ENCODE peak calls at places on chromosomes 2 and 18, in five cellular contexts. D is endothelial cell, J is astrocyte, K is sigmoid colon, F is lower leg skin. W is an unnamed sample.

GRCh38 chr2:234102112-234102511 is 51.6 kb downstream of the SPP2 start:
- DNase-seq in D (no peak), J (no peak), K (no peak), F (no peak), W (no peak)

GRCh38 chr2:73163522-73164367 is 38.6 kb upstream of the NOTO start:
- DNase-seq in D (peak), J (peak), K (peak), F (peak), W (peak)

GRCh38 chr2:128262315-128263253 is 56.1 kb downstream of the HS6ST1 start:
- DNase-seq in D (no peak), J (no peak), K (no peak), F (peak), W (no peak)

GRCh38 chr18:50194623-50195532 is at the start of gene MYO5B:
- DNase-seq in D (peak), J (no peak), K (no peak), F (no peak), W (no peak)

GRCh38 chr2:235511187-235511661 is 17.4 kb downstream of the AGAP1 start:
- DNase-seq in D (no peak), J (peak), K (no peak), F (no peak), W (no peak)

GRCh38 chr18:76519156-76519549 is 24.1 kb upstream of the ZNF516 start:
- DNase-seq in D (peak), J (no peak), K (no peak), F (no peak), W (no peak)

GRCh38 chr2:169461143-169461542 is 18.2 kb upstream of the BBS5 start:
- DNase-seq in D (no peak), J (no peak), K (no peak), F (no peak), W (no peak)

GRCh38 chr2:202104286-202104870 is 31.3 kb downstream of the KIAA2012 start:
- DNase-seq in D (peak), J (no peak), K (no peak), F (no peak), W (no peak)

GRCh38 chr2:45951025-45951737 is 299.7 kb downstream of the PRKCE start:
- DNase-seq in D (no peak), J (no peak), K (no peak), F (no peak), W (no peak)

GRCh38 chr18:56522826-56523225 is 115.6 kb downstream of the TXNL1 start:
- DNase-seq in D (no peak), J (peak), K (no peak), F (no peak), W (no peak)

GRCh38 chr18:74745658-74746403 is 148.2 kb downstream of the ZNF407 start:
- DNase-seq in D (no peak), J (peak), K (no peak), F (no peak), W (no peak)

GRCh38 chr18:48860276-48861180 is 90.2 kb downstream of the SMAD7 start:
- DNase-seq in D (no peak), J (no peak), K (no peak), F (no peak), W (no peak)

GRCh38 chr2:68764041-68764780 is 29.6 kb downstream of the ARHGAP25 start:
- DNase-seq in D (no peak), J (peak), K (no peak), F (peak), W (no peak)

GRCh38 chr2:42284019-42284418 is 77.0 kb downstream of the COX7A2L start:
- DNase-seq in D (no peak), J (no peak), K (no peak), F (no peak), W (no peak)

GRCh38 chr2:164510895-164511294 is 110.4 kb downstream of the GRB14 start:
- DNase-seq in D (no peak), J (no peak), K (peak), F (peak), W (no peak)

GRCh38 chr2:88180594-88181240 is 10.6 kb downstream of the THNSL2 start:
- DNase-seq in D (no peak), J (peak), K (no peak), F (no peak), W (no peak)

GRCh38 chr18:12839057-12839525 is 44.9 kb downstream of the PTPN2 start:
- DNase-seq in D (no peak), J (no peak), K (no peak), F (no peak), W (no peak)

GRCh38 chr2:226703501-226703900 is 96.1 kb downstream of the IRS1 start:
- DNase-seq in D (no peak), J (no peak), K (no peak), F (no peak), W (no peak)

GRCh38 chr18:70491734-70492348 is 203.0 kb downstream of the SOCS6 start:
- DNase-seq in D (peak), J (peak), K (no peak), F (no peak), W (peak)

GRCh38 chr2:42752299-42752698 is 11.6 kb downstream of the OXER1 start:
- DNase-seq in D (no peak), J (no peak), K (no peak), F (no peak), W (no peak)

GRCh38 chr18:43661570-43661969 is 384.3 kb upstream of the SYT4 start:
- DNase-seq in D (peak), J (peak), K (no peak), F (no peak), W (no peak)

GRCh38 chr2:62287895-62288589 is 92.1 kb downstream of the B3GNT2 start:
- DNase-seq in D (no peak), J (no peak), K (peak), F (peak), W (peak)

GRCh38 chr2:41321341-41321740 is 726.5 kb upstream of the PKDCC start:
- DNase-seq in D (no peak), J (no peak), K (no peak), F (no peak), W (no peak)

GRCh38 chr2:235856151-235856819 is 311.9 kb downstream of the GBX2 start:
- DNase-seq in D (no peak), J (no peak), K (no peak), F (no peak), W (no peak)

GRCh38 chr2:222703091-222703490 is 31.6 kb downstream of the MOGAT1 start:
- DNase-seq in D (no peak), J (no peak), K (no peak), F (no peak), W (no peak)

GRCh38 chr18:41642756-41643155 is 312.3 kb upstream of the PIK3C3 start:
- DNase-seq in D (no peak), J (no peak), K (no peak), F (no peak), W (no peak)

GRCh38 chr2:234451852-234452625 is 44.8 kb downstream of the ARL4C start:
- DNase-seq in D (no peak), J (peak), K (no peak), F (no peak), W (no peak)

GRCh38 chr18:59041296-59041695 is 98.4 kb upstream of the SEC11C start:
- DNase-seq in D (no peak), J (no peak), K (no peak), F (peak), W (no peak)

GRCh38 chr18:63088262-63088661 is 231.3 kb downstream of the BCL2 start:
- DNase-seq in D (no peak), J (no peak), K (no peak), F (no peak), W (no peak)

GRCh38 chr18:48022531-48023330 is 92.3 kb upstream of the SMAD2 start:
- DNase-seq in D (peak), J (peak), K (peak), F (peak), W (no peak)

GRCh38 chr2:187976667-187977333 is 314.9 kb upstream of the GULP1 start:
- DNase-seq in D (no peak), J (no peak), K (no peak), F (no peak), W (no peak)

GRCh38 chr18:40555914-40556313 is 1399.1 kb upstream of the PIK3C3 start:
- DNase-seq in D (no peak), J (no peak), K (no peak), F (no peak), W (no peak)

GRCh38 chr2:38856165-38856564 is 19.6 kb downstream of the DHX57 start:
- DNase-seq in D (no peak), J (no peak), K (no peak), F (no peak), W (no peak)

GRCh38 chr18:12255626-12256026 is 1.5 kb downstream of the CIDEA start:
- DNase-seq in D (no peak), J (peak), K (no peak), F (no peak), W (no peak)

GRCh38 chr2:168212866-168213265 is 34.5 kb downstream of the STK39 start:
- DNase-seq in D (no peak), J (peak), K (no peak), F (no peak), W (no peak)

GRCh38 chr18:23331091-23331920 is 121.8 kb upstream of the RIOK3 start:
- DNase-seq in D (no peak), J (no peak), K (no peak), F (no peak), W (no peak)

GRCh38 chr2:112184121-112184520 is 45.9 kb downstream of the FBLN7 start:
- DNase-seq in D (no peak), J (no peak), K (no peak), F (no peak), W (no peak)

GRCh38 chr2:112183327-112184025 is 45.3 kb downstream of the FBLN7 start:
- DNase-seq in D (no peak), J (no peak), K (no peak), F (no peak), W (no peak)

GRCh38 chr2:112185131-112185530 is 46.9 kb downstream of the FBLN7 start:
- DNase-seq in D (no peak), J (no peak), K (no peak), F (no peak), W (no peak)

GRCh38 chr2:112181571-112182290 is 43.5 kb downstream of the FBLN7 start:
- DNase-seq in D (peak), J (no peak), K (no peak), F (peak), W (no peak)

DNA sequence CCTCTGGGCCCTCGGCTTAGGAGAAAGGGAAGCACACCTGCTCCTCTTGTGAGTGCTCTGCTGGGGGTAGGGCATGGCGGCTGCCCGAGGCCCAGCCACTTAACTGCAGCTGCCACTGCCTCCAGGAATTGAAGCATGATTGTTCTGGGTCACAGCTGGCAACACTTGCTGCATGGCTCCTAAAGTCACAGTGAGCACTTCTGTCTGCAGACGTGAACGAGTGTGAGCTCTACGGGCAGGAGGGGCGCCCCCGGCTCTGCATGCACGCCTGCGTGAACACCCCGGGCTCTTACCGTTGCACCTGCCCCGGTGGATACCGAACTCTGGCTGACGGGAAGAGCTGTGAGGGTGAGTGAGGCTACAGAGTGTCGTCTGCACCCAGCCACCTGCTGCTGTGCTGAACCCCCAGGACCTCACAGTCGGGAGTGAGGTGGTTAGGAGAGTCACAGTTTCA is 44.4 kb downstream of the FBLN7 start:
- DNase-seq in D (no peak), J (no peak), K (no peak), F (peak), W (no peak)
- TF ChIP-seq CTCF in D (no peak), J (no peak), K (no peak), F (no peak), W (no peak)

DNA sequence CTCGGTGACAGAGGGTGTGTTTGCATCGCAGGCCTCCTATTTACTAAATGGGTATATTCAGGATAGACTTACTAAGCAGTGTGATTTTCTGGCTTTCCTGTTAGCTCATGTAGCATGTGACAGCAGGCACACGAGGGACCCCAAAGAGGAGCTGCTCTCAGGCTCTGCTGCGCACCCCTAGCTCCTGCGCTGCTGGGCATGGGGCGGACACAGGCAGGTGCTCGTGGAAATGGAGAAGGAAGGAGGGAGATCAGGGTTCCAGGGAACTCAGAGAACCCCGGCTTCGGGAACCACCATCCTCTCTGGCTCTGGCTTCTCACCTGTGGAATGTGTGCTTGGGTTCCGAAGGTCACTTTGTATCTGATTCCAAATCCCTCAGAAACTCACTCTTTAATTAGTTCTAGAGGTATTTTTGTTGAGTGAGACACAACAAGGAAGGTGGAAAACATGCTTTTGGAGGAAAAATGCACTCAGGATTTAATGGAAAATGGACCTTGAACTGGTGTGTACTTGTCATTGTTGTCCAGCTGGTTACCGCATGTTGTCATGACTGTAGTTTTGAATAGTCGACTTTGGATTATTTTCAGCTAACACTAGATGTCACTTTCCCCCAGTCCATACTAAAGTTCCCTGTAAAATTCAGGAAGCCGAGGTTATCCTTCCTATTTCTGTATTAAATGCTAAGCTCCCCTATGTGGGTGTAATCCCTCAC is 3.5 kb downstream of the SNTG2 start:
- DNase-seq in D (no peak), J (peak), K (no peak), F (no peak), W (no peak)
- TF ChIP-seq CTCF in D (no peak), J (peak), K (no peak), F (no peak), W (no peak)

GRCh38 chr2:177676636-177677035 is 284.1 kb downstream of the AGPS start:
- DNase-seq in D (no peak), J (no peak), K (no peak), F (no peak), W (no peak)

GRCh38 chr2:177670791-177671528 is 278.4 kb downstream of the AGPS start:
- DNase-seq in D (no peak), J (no peak), K (no peak), F (no peak), W (no peak)

GRCh38 chr2:177671662-177672061 is 279.1 kb downstream of the AGPS start:
- DNase-seq in D (no peak), J (no peak), K (no peak), F (no peak), W (no peak)

GRCh38 chr2:177675256-177676220 is 283.0 kb downstream of the AGPS start:
- DNase-seq in D (no peak), J (no peak), K (no peak), F (no peak), W (no peak)

DNA sequence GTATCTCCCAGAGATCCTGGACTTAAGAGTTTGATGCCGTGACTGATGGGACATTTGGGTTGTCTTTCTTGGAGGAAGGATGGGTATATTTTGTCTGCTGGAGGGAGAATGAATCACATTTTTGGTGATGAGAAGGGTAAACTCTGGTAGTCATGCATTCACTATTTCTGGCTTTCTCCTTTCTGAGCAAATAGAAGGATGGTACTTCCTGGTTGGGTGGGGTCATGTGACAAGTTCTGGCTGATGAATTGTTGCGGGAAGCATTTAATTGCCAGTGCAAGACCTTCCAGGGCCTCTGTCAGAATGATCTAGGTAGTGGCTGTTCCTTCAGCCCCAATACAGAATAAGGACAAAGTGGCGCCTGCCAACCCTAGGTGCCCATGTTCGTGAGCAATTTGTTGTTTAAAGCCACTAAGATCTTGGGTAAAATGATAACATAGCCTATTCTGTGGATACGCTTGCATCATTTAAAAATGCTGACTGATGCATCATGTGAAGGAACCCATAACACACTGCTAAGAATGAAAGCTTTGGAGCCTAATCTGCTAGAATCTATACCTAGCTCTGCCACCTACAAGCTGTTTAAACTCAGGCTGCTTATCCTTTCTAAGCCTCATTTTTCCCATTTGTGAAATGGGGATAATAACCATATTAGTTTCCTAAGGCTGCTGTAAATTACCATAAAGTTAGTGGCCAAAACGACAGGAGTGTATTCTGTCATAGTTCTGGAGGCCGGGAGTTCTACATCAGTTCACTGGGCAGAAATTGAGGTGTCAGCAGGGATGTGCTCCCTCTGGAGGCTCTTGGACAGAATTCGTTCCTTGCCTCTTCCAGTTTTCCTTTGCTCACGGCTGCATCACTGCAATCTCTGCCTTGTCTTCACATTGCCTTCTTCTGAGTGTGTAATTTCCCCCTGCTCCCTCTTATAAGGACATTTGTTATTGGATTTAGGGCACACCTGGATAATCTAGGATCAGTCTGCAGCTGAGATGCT is 281.3 kb downstream of the AGPS start:
- DNase-seq in D (no peak), J (no peak), K (no peak), F (no peak), W (no peak)
- TF ChIP-seq CTCF in D (no peak), J (no peak), K (no peak), F (no peak), W (no peak)

GRCh38 chr18:55322176-55322735 is 265.7 kb downstream of the TCF4 start:
- DNase-seq in D (peak), J (peak), K (peak), F (peak), W (peak)
- TF ChIP-seq CTCF in D (no peak), J (no peak), K (no peak), F (no peak), W (no peak)